ENCODE peak calls at places on chromosomes 3 and 15, in five cellular contexts. I is AG04450; R is activated CD4-positive, alpha-beta T cell treated with anti-CD3 and anti-CD28 coated beads, Interleukin-2, amount 50 U/mL, for 48 hours; W is NAMALWA; V is GM10248. X is an unnamed sample.

GRCh38 chr3:195811756-195812155 is at the start of gene MUC4:
- DNase-seq in I (no peak), R (no peak), W (no peak), V (no peak), X (no peak)

GRCh38 chr3:184231671-184232070 is 2.3 kb downstream of the VWA5B2 start:
- DNase-seq in V (no peak), R (no peak), W (no peak), I (no peak), X (no peak)

GRCh38 chr15:60536951-60537350 is 58.0 kb upstream of the ICE2 start:
- DNase-seq in V (no peak), R (no peak), I (no peak), W (no peak), X (no peak)

GRCh38 chr15:92073044-92073785 is 219.7 kb downstream of the SLCO3A1 start:
- DNase-seq in I (no peak), W (no peak), V (no peak), R (no peak), X (no peak)

GRCh38 chr3:184691397-184692131 is 20.3 kb downstream of the MAGEF1 start:
- DNase-seq in R (no peak), W (no peak), I (no peak), V (no peak), X (peak)

GRCh38 chr3:31043184-31043819 is 148.8 kb upstream of the GADL1 start:
- DNase-seq in R (no peak), I (no peak), V (no peak), W (no peak), X (no peak)

GRCh38 chr3:102790742-102791141 is 355.9 kb downstream of the ZPLD1 start:
- DNase-seq in W (no peak), I (peak), V (no peak), R (no peak), X (no peak)

GRCh38 chr15:67969892-67970291 is 84.2 kb upstream of the PIAS1 start:
- DNase-seq in W (no peak), V (no peak), R (no peak), I (no peak), X (no peak)

GRCh38 chr3:43327184-43327950 is 41.0 kb downstream of the SNRK start:
- DNase-seq in I (no peak), W (no peak), V (no peak), R (no peak), X (peak)

GRCh38 chr3:111081008-111081545 is 9.5 kb downstream of the NECTIN3 start:
- DNase-seq in W (no peak), R (no peak), V (no peak), I (no peak), X (no peak)

GRCh38 chr3:140552898-140553297 is 125.0 kb upstream of the TRIM42 start:
- DNase-seq in W (no peak), R (no peak), V (no peak), I (no peak), X (no peak)

GRCh38 chr3:89440351-89440750 is 332.9 kb downstream of the EPHA3 start:
- DNase-seq in W (no peak), R (no peak), I (no peak), V (no peak), X (no peak)

GRCh38 chr15:37008205-37008604 is 92.1 kb downstream of the MEIS2 start:
- DNase-seq in V (no peak), I (no peak), W (no peak), R (no peak), X (no peak)

GRCh38 chr3:183394150-183394549 is 34.3 kb downstream of the MCF2L2 start:
- DNase-seq in I (no peak), R (no peak), W (no peak), V (no peak), X (no peak)

GRCh38 chr3:47419083-47420043 is 38.5 kb downstream of the PTPN23 start:
- DNase-seq in W (no peak), I (no peak), V (no peak), R (no peak), X (no peak)

GRCh38 chr3:119643528-119643927 is 16.9 kb downstream of the POPDC2 start:
- DNase-seq in V (no peak), W (no peak), R (no peak), I (no peak), X (no peak)

GRCh38 chr3:141383555-141384129 is 15.3 kb downstream of the ZBTB38 start:
- DNase-seq in V (no peak), W (no peak), I (no peak), R (no peak), X (no peak)

GRCh38 chr15:92770641-92771040 is 115.1 kb upstream of the FAM174B start:
- DNase-seq in R (no peak), W (no peak), I (no peak), V (no peak), X (no peak)

GRCh38 chr15:69825941-69826817 is 271.5 kb downstream of the TLE3 start:
- DNase-seq in R (no peak), I (no peak), V (no peak), W (no peak), X (no peak)

GRCh38 chr3:64342940-64343691 is 117.8 kb upstream of the PRICKLE2 start:
- DNase-seq in I (peak), R (no peak), W (no peak), V (no peak), X (no peak)

GRCh38 chr3:24417730-24418129 is 76.9 kb downstream of the THRB start:
- DNase-seq in V (no peak), R (no peak), I (no peak), W (no peak), X (no peak)

GRCh38 chr3:23019596-23020300 is 183.4 kb upstream of the UBE2E2 start:
- DNase-seq in W (no peak), I (no peak), V (no peak), R (no peak), X (no peak)

GRCh38 chr3:52574056-52574965 is 37.9 kb downstream of the UQCC5 start:
- DNase-seq in V (no peak), R (no peak), W (no peak), I (no peak), X (no peak)

GRCh38 chr15:63977102-63977501 is 69.2 kb downstream of the DAPK2 start:
- DNase-seq in W (no peak), I (no peak), V (no peak), R (no peak), X (no peak)

GRCh38 chr3:117019082-117019713 is 309.6 kb downstream of the TUSC7 start:
- DNase-seq in R (peak), W (peak), V (peak), I (peak), X (peak)

GRCh38 chr3:128426128-128426921 is 40.4 kb downstream of the DNAJB8 start:
- DNase-seq in R (peak), V (peak), I (no peak), W (peak), X (peak)

GRCh38 chr3:151837057-151837456 is 23.1 kb downstream of the AADAC start:
- DNase-seq in W (peak), V (no peak), I (peak), R (no peak), X (peak)

GRCh38 chr15:62994975-62995730 is 47.4 kb upstream of the TPM1 start:
- DNase-seq in W (no peak), V (no peak), I (no peak), R (no peak), X (no peak)

GRCh38 chr3:187012609-187013051 is 82.3 kb downstream of the ST6GAL1 start:
- DNase-seq in W (peak), R (peak), V (no peak), I (no peak), X (no peak)

GRCh38 chr15:25811481-25811906 is 51.6 kb downstream of the ATP10A start:
- DNase-seq in R (no peak), V (no peak), I (no peak), W (no peak), X (peak)

GRCh38 chr15:31975446-31976229 is 54.7 kb upstream of the CHRNA7 start:
- DNase-seq in V (no peak), W (peak), R (no peak), I (no peak), X (no peak)

GRCh38 chr3:70849911-70850699 is 537.7 kb upstream of the MDFIC2 start:
- DNase-seq in R (no peak), W (no peak), I (peak), V (no peak), X (no peak)

GRCh38 chr3:189646902-189647542 is 15.8 kb downstream of the TP63 start:
- DNase-seq in R (no peak), V (no peak), W (no peak), I (no peak), X (no peak)

GRCh38 chr3:32797776-32798175 is 20.0 kb upstream of the TRIM71 start:
- DNase-seq in I (no peak), R (no peak), W (no peak), V (peak), X (no peak)

GRCh38 chr15:38085931-38086562 is 151.6 kb downstream of the TMCO5A start:
- DNase-seq in V (peak), R (no peak), W (no peak), I (peak), X (no peak)

GRCh38 chr3:84974347-84974746 is 15.6 kb downstream of the CADM2 start:
- DNase-seq in I (no peak), W (peak), R (no peak), V (no peak), X (no peak)

GRCh38 chr15:100858294-100858693 is 21.3 kb upstream of the ALDH1A3 start:
- DNase-seq in I (no peak), V (no peak), R (no peak), W (no peak), X (no peak)

GRCh38 chr3:143763568-143764162 is 84.6 kb downstream of the SLC9A9 start:
- DNase-seq in V (no peak), W (peak), R (no peak), I (no peak), X (peak)

GRCh38 chr3:29283739-29284138 is 2.9 kb downstream of the RBMS3 start:
- DNase-seq in R (no peak), I (no peak), V (no peak), W (peak), X (no peak)